ENCODE peak calls at places on chromosomes 4 and X, in seven cellular contexts. One of them, this sample, is unnamed. For H3K9me3, the result is how much of the 10 kb centered on the place peaks cover.

GRCh38 chrX:150303386-150304097 is 59.6 kb upstream of the MAMLD1 start:
- DNase-seq in cardiac muscle cell: no peak
- DNase-seq in heart right ventricle: no peak
- DNase-seq in sigmoid colon: no peak
- DNase-seq in suprapubic skin: no peak
- DNase-seq in kidney: no peak
- DNase-seq in ovary: no peak
- DNase-seq in this sample: no peak

GRCh38 chrX:111270339-111270738 is at the start of gene CAPN6:
- DNase-seq in cardiac muscle cell: peak
- DNase-seq in heart right ventricle: no peak
- DNase-seq in sigmoid colon: no peak
- DNase-seq in suprapubic skin: no peak
- DNase-seq in kidney: peak
- DNase-seq in ovary: peak
- DNase-seq in this sample: no peak

GRCh38 chrX:130179579-130180215 is 7.9 kb downstream of the RAB33A start:
- DNase-seq in cardiac muscle cell: peak
- DNase-seq in heart right ventricle: no peak
- DNase-seq in sigmoid colon: no peak
- DNase-seq in suprapubic skin: no peak
- DNase-seq in kidney: no peak
- DNase-seq in ovary: no peak
- DNase-seq in this sample: peak

GRCh38 chr4:158597879-158598596 is 73.6 kb downstream of the C4orf46 start:
- DNase-seq in cardiac muscle cell: no peak
- DNase-seq in heart right ventricle: no peak
- DNase-seq in sigmoid colon: no peak
- DNase-seq in suprapubic skin: no peak
- DNase-seq in kidney: no peak
- DNase-seq in ovary: no peak
- DNase-seq in this sample: no peak

GRCh38 chrX:20060961-20061868 is 55.5 kb downstream of the MAP7D2 start:
- DNase-seq in cardiac muscle cell: no peak
- DNase-seq in heart right ventricle: no peak
- DNase-seq in sigmoid colon: no peak
- DNase-seq in suprapubic skin: no peak
- DNase-seq in kidney: peak
- DNase-seq in ovary: no peak
- DNase-seq in this sample: no peak

GRCh38 chr4:2914220-2915126 is 48.7 kb downstream of the NOP14 start:
- DNase-seq in cardiac muscle cell: no peak
- DNase-seq in heart right ventricle: no peak
- DNase-seq in sigmoid colon: no peak
- DNase-seq in suprapubic skin: peak
- DNase-seq in kidney: peak
- DNase-seq in ovary: no peak
- DNase-seq in this sample: peak

GRCh38 chr4:80017125-80017854 is 55.7 kb downstream of the ANTXR2 start:
- DNase-seq in cardiac muscle cell: peak
- DNase-seq in heart right ventricle: no peak
- DNase-seq in sigmoid colon: no peak
- DNase-seq in suprapubic skin: no peak
- DNase-seq in kidney: no peak
- DNase-seq in ovary: no peak
- DNase-seq in this sample: no peak

GRCh38 chr4:91826186-91826585 is 477.6 kb upstream of the GRID2 start:
- DNase-seq in cardiac muscle cell: peak
- DNase-seq in heart right ventricle: no peak
- DNase-seq in sigmoid colon: no peak
- DNase-seq in suprapubic skin: no peak
- DNase-seq in kidney: no peak
- DNase-seq in ovary: no peak
- DNase-seq in this sample: no peak

GRCh38 chr4:58286335-58286734 is 1176.2 kb upstream of the IGFBP7 start:
- DNase-seq in cardiac muscle cell: no peak
- DNase-seq in heart right ventricle: no peak
- DNase-seq in sigmoid colon: no peak
- DNase-seq in suprapubic skin: no peak
- DNase-seq in kidney: no peak
- DNase-seq in ovary: no peak
- DNase-seq in this sample: no peak
- H3K9me3 ChIP-seq in cardiac muscle cell: under half
- H3K9me3 ChIP-seq in heart right ventricle: under half
- H3K9me3 ChIP-seq in sigmoid colon: under half
- H3K9me3 ChIP-seq in suprapubic skin: under half
- H3K9me3 ChIP-seq in kidney: under half
- H3K9me3 ChIP-seq in ovary: under half
- H3K9me3 ChIP-seq in this sample: under half

DNA sequence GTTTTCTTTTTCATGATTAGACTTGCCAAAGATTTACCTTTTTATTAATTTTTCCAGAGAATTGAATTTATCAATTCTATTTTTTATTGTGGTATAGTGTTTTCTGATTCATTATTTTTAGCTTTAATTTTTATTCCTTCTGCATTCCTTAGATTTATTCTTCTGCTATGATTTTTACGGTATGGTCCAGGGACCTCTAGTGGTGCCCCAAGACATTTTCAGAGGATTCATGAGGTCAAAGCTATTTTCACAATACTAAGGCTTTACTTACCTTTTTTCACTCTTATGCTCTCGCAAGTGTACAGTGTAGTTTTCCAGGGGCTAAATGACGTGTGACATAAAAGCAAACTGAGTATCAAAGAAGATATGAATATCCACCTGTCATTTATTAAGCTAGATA is 8.0 kb downstream of the RADX start:
- DNase-seq in cardiac muscle cell: peak
- DNase-seq in heart right ventricle: no peak
- DNase-seq in sigmoid colon: no peak
- DNase-seq in suprapubic skin: no peak
- DNase-seq in kidney: no peak
- DNase-seq in ovary: no peak
- DNase-seq in this sample: no peak
- TF ChIP-seq CTCF in cardiac muscle cell: peak
- TF ChIP-seq CTCF in heart right ventricle: peak
- TF ChIP-seq CTCF in sigmoid colon: no peak
- TF ChIP-seq CTCF in suprapubic skin: no peak
- TF ChIP-seq CTCF in kidney: no peak
- TF ChIP-seq CTCF in ovary: no peak
- TF ChIP-seq CTCF in this sample: no peak

DNA sequence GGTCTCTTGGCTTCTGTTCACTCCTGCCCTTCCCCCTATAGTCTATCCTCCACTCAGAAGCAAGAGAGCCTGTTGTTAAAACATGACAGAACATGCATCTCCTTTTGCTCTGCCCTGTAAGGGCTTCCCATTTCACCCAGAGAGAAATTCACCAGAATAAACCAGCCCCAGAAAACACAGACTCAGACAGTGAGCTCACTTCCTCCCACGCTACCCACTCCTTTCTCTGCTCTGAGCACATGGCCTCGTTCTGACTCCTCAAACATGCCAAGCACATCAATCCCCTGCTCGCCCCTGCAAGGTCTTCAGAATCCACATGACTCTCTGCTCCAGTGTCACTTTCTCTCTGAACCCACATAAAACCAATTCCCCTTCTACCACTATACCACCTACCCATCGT is 50.4 kb downstream of the MID1 start:
- DNase-seq in cardiac muscle cell: peak
- DNase-seq in heart right ventricle: peak
- DNase-seq in sigmoid colon: no peak
- DNase-seq in suprapubic skin: no peak
- DNase-seq in kidney: no peak
- DNase-seq in ovary: no peak
- DNase-seq in this sample: no peak
- H3K27ac ChIP-seq in cardiac muscle cell: peak
- H3K27ac ChIP-seq in heart right ventricle: peak
- H3K27ac ChIP-seq in sigmoid colon: no peak
- H3K27ac ChIP-seq in suprapubic skin: no peak
- H3K27ac ChIP-seq in kidney: no peak
- H3K27ac ChIP-seq in ovary: no peak
- H3K27ac ChIP-seq in this sample: no peak

GRCh38 chrX:66384722-66385121 is 220.7 kb downstream of the HEPH start:
- DNase-seq in cardiac muscle cell: no peak
- DNase-seq in heart right ventricle: no peak
- DNase-seq in sigmoid colon: no peak
- DNase-seq in suprapubic skin: no peak
- DNase-seq in kidney: no peak
- DNase-seq in ovary: no peak
- DNase-seq in this sample: no peak
- H3K9me3 ChIP-seq in cardiac muscle cell: under half
- H3K9me3 ChIP-seq in heart right ventricle: under half
- H3K9me3 ChIP-seq in sigmoid colon: under half
- H3K9me3 ChIP-seq in suprapubic skin: under half
- H3K9me3 ChIP-seq in kidney: under half
- H3K9me3 ChIP-seq in ovary: under half
- H3K9me3 ChIP-seq in this sample: under half

GRCh38 chr4:75289843-75290616 is 224.2 kb downstream of the RCHY1 start:
- DNase-seq in cardiac muscle cell: peak
- DNase-seq in heart right ventricle: no peak
- DNase-seq in sigmoid colon: no peak
- DNase-seq in suprapubic skin: no peak
- DNase-seq in kidney: no peak
- DNase-seq in ovary: no peak
- DNase-seq in this sample: no peak
- TF ChIP-seq CTCF in cardiac muscle cell: peak
- TF ChIP-seq CTCF in heart right ventricle: peak
- TF ChIP-seq CTCF in sigmoid colon: no peak
- TF ChIP-seq CTCF in suprapubic skin: no peak
- TF ChIP-seq CTCF in kidney: peak
- TF ChIP-seq CTCF in ovary: no peak
- TF ChIP-seq CTCF in this sample: no peak

GRCh38 chr4:174037049-174037448 is 246.4 kb downstream of the FBXO8 start:
- DNase-seq in cardiac muscle cell: no peak
- DNase-seq in heart right ventricle: no peak
- DNase-seq in sigmoid colon: no peak
- DNase-seq in suprapubic skin: no peak
- DNase-seq in kidney: peak
- DNase-seq in ovary: no peak
- DNase-seq in this sample: no peak
- H3K27ac ChIP-seq in cardiac muscle cell: no peak
- H3K27ac ChIP-seq in heart right ventricle: no peak
- H3K27ac ChIP-seq in sigmoid colon: no peak
- H3K27ac ChIP-seq in suprapubic skin: no peak
- H3K27ac ChIP-seq in kidney: no peak
- H3K27ac ChIP-seq in ovary: no peak
- H3K27ac ChIP-seq in this sample: no peak